ENCODE peak calls at places on chromosomes 6 and 20, in six cellular contexts. F is left cardiac atrium; N is neural crest cell; B is SW480; D is GM18507; A is effector CD4-positive, alpha-beta T cell. R is an unnamed sample.
A peak's percentile ranks its signal among the peaks of the same experiment; 100 is the strongest.

GRCh38 chr6:162845972-162846371 is 118.2 kb downstream of the PACRG start:
- DNase-seq in N (no peak), B (no peak), F (no peak), D (no peak), A (no peak), R (no peak)

GRCh38 chr6:26193467-26194328 is 106.5 kb downstream of the HFE start:
- DNase-seq in A (no peak), N (no peak), D (no peak), F (no peak), B (no peak), R (no peak)

GRCh38 chr20:49562341-49563014 is 5.5 kb downstream of the PTGIS start:
- DNase-seq in F (peak; percentile 91), D (no peak), A (no peak), B (peak; percentile 80), N (no peak), R (no peak)

GRCh38 chr20:24694157-24694726 is 224.8 kb downstream of the SYNDIG1 start:
- DNase-seq in F (no peak), D (no peak), A (no peak), B (no peak), N (no peak), R (no peak)

GRCh38 chr6:56757585-56757984 is 114.9 kb upstream of the DST start:
- DNase-seq in N (no peak), F (no peak), A (no peak), B (no peak), D (no peak), R (no peak)

GRCh38 chr20:40754372-40754943 is 65.4 kb upstream of the MAFB start:
- DNase-seq in F (peak; percentile 75), N (no peak), A (no peak), B (no peak), D (no peak), R (no peak)

GRCh38 chr6:81621816-81622395 is 130.6 kb downstream of the TENT5A start:
- DNase-seq in F (no peak), B (no peak), A (no peak), N (no peak), D (no peak), R (no peak)

GRCh38 chr6:71933881-71934280 is 47.5 kb downstream of the RIMS1 start:
- DNase-seq in F (no peak), D (no peak), A (no peak), B (no peak), N (no peak), R (no peak)

GRCh38 chr6:165875946-165876345 is 212.9 kb upstream of the PDE10A start:
- DNase-seq in F (no peak), B (no peak), N (no peak), A (no peak), D (no peak), R (no peak)

GRCh38 chr6:97591955-97592354 is 308.9 kb upstream of the MMS22L start:
- DNase-seq in D (no peak), B (no peak), N (no peak), A (no peak), F (no peak), R (no peak)

GRCh38 chr6:125421853-125422252 is 120.1 kb upstream of the HDDC2 start:
- DNase-seq in B (no peak), A (no peak), F (peak; percentile 44), D (no peak), N (peak; percentile 22), R (no peak)

GRCh38 chr20:35985789-35986188 is 17.4 kb downstream of the CNBD2 start:
- DNase-seq in A (no peak), B (no peak), D (no peak), N (no peak), F (no peak), R (no peak)

GRCh38 chr6:38572186-38572813 is 67.4 kb downstream of the BTBD9 start:
- DNase-seq in D (no peak), B (no peak), N (no peak), F (no peak), A (no peak), R (peak; percentile 41)

GRCh38 chr20:36574278-36575065 is 1.1 kb downstream of the TGIF2 start:
- DNase-seq in F (peak; percentile 69), N (peak; percentile 43), D (peak; percentile 22), B (peak; percentile 75), A (peak; percentile 38), R (no peak)

GRCh38 chr6:157811476-157812173 is 11.4 kb upstream of the SNX9 start:
- DNase-seq in B (no peak), D (no peak), F (no peak), A (no peak), N (no peak), R (no peak)